ENCODE peak calls at places on chromosome 13, in nine cellular contexts. P is lower leg skin, L is uterus, Y is progenitor cell of endocrine pancreas, Z is upper lobe of right lung, W is cardiac fibroblast, Q is IMR-90, I is tibial nerve, A is AG04450. H is an unnamed sample.

GRCh38 chr13:113211774-113212173 is 2.4 kb downstream of the CUL4A start:
- DNase-seq in Y (no peak), Q (no peak), Z (no peak), A (no peak), P (no peak), W (no peak), L (no peak), I (no peak), H (peak)

GRCh38 chr13:36919206-36919832 is 719 bp downstream of the SMAD9 start:
- DNase-seq in W (peak), Q (peak), I (peak), A (no peak), L (peak), P (no peak), Z (peak), Y (peak), H (peak)

GRCh38 chr13:110524484-110525254 is 36.9 kb downstream of the RAB20 start:
- DNase-seq in P (no peak), Z (peak), W (no peak), L (no peak), A (no peak), I (no peak), Y (no peak), Q (no peak), H (no peak)

GRCh38 chr13:73057284-73058025 is 1.4 kb upstream of the KLF5 start:
- DNase-seq in P (no peak), A (no peak), W (no peak), Q (no peak), I (no peak), Z (no peak), Y (no peak), L (no peak), H (no peak)

GRCh38 chr13:113930711-113931637 is 42.9 kb downstream of the C13orf46 start:
- DNase-seq in Y (no peak), L (peak), A (no peak), W (no peak), Z (peak), Q (no peak), P (no peak), I (no peak), H (no peak)

GRCh38 chr13:25371608-25372274 is at the start of gene ATP8A2:
- DNase-seq in I (no peak), Y (peak), Z (no peak), P (no peak), A (no peak), L (no peak), Q (no peak), W (no peak), H (no peak)

GRCh38 chr13:31116224-31116623 is 45.5 kb downstream of the HSPH1 start:
- DNase-seq in A (no peak), W (no peak), Y (no peak), Z (no peak), L (no peak), I (no peak), Q (no peak), P (no peak), H (no peak)

GRCh38 chr13:96181886-96182285 is 92.0 kb downstream of the HS6ST3 start:
- DNase-seq in Y (no peak), I (no peak), A (no peak), Z (no peak), P (no peak), Q (no peak), L (no peak), W (peak), H (no peak)

GRCh38 chr13:79548886-79549285 is 67.9 kb downstream of the NDFIP2 start:
- DNase-seq in I (no peak), A (no peak), W (peak), Q (peak), L (no peak), Y (no peak), P (no peak), Z (no peak), H (no peak)
- TF ChIP-seq CTCF in I (no peak), A (peak), W (peak), Q (peak), L (no peak), Y (peak), P (no peak), Z (peak), H (peak)

GRCh38 chr13:48648446-48648845 is 5.3 kb upstream of the CYSLTR2 start:
- DNase-seq in W (no peak), I (no peak), L (no peak), Z (no peak), A (no peak), Q (no peak), Y (no peak), P (no peak), H (no peak)

GRCh38 chr13:48646791-48647190 is 6.9 kb upstream of the CYSLTR2 start:
- DNase-seq in A (no peak), P (no peak), Z (no peak), L (no peak), Q (no peak), Y (no peak), W (no peak), I (no peak), H (no peak)

GRCh38 chr13:48645845-48646244 is 7.9 kb upstream of the CYSLTR2 start:
- DNase-seq in L (no peak), Y (no peak), I (no peak), P (no peak), Z (no peak), Q (no peak), A (no peak), W (no peak), H (no peak)

GRCh38 chr13:48644951-48645350 is 8.8 kb upstream of the CYSLTR2 start:
- DNase-seq in W (no peak), Q (no peak), L (no peak), A (no peak), P (no peak), Y (no peak), I (no peak), Z (no peak), H (no peak)

DNA sequence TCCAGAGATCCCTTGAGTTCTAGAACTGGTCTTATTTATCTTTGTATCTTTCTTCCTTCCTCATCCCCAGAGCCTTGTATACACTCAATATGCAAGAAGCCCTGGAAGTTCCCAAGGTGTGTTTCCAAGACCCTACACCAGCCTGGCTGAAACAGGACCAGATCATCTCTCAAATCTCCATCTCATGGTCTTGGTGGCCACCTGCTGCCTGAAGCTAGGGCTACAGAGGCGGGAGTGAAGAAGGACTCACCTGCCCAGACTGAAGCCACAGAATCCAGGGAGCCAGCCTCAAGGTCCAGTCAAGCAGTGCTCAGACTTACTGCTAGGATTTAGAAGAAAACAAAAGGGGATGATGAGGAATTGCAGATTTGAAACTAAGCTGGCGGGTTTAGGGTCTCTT is 6.1 kb upstream of the CYSLTR2 start:
- DNase-seq in W (no peak), Y (no peak), L (no peak), Q (no peak), P (no peak), Z (no peak), A (no peak), I (no peak), H (no peak)
- TF ChIP-seq CTCF in W (no peak), Y (peak), L (no peak), Q (no peak), P (no peak), Z (no peak), A (no peak), I (no peak), H (no peak)

GRCh38 chr13:59545007-59545406 is 618.7 kb downstream of the DIAPH3 start:
- DNase-seq in L (no peak), Y (no peak), I (no peak), Z (no peak), A (no peak), P (no peak), W (no peak), Q (no peak), H (no peak)

GRCh38 chr13:59546178-59546577 is 617.5 kb downstream of the DIAPH3 start:
- DNase-seq in Z (no peak), W (no peak), Q (no peak), P (no peak), A (no peak), L (no peak), I (no peak), Y (no peak), H (no peak)

GRCh38 chr13:59542303-59542702 is 621.4 kb downstream of the DIAPH3 start:
- DNase-seq in P (no peak), Z (no peak), Y (no peak), W (peak), L (no peak), Q (no peak), I (no peak), A (no peak), H (no peak)

GRCh38 chr13:59543418-59543817 is 620.3 kb downstream of the DIAPH3 start:
- DNase-seq in W (no peak), L (no peak), A (no peak), I (no peak), Z (no peak), Q (no peak), P (no peak), Y (no peak), H (no peak)

DNA sequence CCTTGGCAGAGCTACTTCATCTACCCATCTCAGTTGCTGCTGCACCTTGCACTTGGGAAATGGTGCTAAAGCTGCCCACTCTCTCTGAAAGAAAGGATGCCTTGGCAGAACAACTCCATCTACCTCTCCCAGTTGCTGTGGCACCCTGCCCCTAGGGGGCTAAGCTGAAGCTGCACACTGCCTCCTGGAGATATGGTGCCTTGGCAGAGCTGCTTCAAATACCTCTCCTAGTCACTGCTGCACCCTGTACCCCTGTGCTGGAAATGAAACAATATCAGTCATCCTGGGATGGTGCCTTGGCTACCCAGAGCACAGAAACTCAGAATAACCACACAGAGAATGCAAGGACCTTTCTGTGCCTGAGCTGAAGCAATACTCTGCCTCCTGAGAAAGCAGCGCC is 615.8 kb downstream of the DIAPH3 start:
- DNase-seq in L (no peak), Z (no peak), Y (no peak), Q (no peak), I (no peak), P (no peak), W (no peak), A (no peak), H (no peak)
- TF ChIP-seq CTCF in L (no peak), Z (no peak), Y (no peak), Q (no peak), I (no peak), P (no peak), W (no peak), A (no peak), H (no peak)

DNA sequence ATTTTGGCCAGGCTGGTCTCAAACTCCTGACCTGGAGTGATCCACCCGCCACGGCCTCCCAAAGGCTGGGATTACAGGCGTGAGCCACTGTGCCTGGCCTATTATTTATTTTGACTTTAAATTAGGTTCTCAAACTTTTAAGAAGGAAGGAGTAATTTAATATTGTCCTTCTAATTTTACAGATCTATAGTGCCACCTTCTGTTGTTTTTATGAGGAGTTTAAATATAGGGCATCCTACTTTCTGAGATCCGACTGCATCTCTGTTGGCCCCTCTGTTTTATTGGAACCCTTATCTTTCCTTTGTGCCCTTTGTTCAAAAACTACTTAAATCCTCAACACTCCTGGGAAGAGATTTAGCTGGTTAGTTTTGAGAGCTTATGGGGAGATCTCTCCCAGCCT is 25.4 kb upstream of the ZMYM5 start:
- DNase-seq in Y (no peak), I (no peak), A (no peak), P (no peak), Q (peak), Z (no peak), W (peak), L (no peak), H (no peak)
- TF ChIP-seq CTCF in Y (no peak), I (no peak), A (peak), P (no peak), Q (peak), Z (peak), W (no peak), L (peak), H (no peak)

DNA sequence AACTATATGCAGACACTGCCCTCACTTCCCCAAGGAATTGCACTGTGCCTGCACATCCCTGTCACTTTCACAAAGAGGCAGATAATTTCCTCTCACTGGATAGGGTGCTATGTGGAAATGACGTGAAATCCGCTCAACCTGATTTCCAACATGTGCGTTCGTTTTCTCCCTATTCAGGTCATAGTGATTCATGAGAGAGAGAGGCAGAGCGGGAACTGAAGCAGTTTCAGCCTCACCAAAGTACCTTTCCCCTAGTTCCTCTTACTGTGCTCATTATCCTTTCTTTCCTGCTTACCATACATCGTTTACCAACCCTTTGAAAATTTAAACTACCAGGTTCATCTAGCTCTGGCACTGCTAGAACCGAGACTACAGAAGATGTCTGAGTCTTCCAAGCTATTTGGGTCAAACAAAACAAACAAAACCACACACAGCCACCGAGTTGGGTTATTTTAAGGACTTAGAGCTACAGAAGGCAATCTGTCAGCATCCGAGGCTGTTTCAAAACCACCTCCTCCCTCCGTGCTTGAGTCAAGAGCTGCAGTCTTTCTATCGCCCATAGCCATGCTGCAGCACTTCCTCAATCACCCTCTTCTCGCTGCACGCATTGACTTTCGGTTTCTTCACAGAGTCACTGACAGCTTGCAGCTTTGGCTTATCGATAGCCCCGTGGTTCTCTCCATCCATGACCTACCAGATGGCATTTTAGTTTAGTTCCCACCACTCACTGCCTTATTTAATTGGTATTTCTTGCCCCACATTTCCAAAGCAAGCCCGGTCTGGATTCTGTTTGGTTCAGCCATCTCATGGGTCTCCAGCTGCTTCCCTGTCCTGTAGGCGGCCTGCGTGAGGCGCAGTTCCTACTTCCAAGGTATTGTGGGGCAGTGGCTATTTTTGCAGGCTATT is 1395.8 kb downstream of the EFNB2 start:
- DNase-seq in Y (no peak), A (no peak), P (peak), Q (peak), Z (peak), L (no peak), W (peak), I (peak), H (no peak)
- TF ChIP-seq CTCF in Y (no peak), A (peak), P (no peak), Q (peak), Z (peak), L (no peak), W (peak), I (no peak), H (no peak)

DNA sequence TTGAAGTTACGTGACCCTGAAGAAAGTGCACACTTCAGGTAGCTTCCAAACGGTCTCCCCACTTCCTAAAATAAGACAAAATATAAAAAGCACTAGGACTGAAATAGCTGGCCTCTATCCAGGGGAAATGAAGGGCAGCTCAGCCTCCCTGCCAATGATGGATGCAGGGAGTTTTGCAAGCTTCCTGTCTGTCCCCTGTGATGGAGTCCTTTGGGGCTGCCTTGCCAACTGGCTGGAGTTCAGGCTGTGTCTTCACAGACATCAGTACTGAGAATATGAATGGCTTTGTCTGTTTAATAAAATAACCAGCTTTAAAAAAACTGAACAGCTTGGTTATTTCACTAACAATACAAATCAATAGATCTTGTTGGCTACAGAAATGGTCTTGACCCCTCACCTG is 101.4 kb upstream of the GPR12 start:
- DNase-seq in A (no peak), Q (no peak), I (no peak), P (no peak), Z (no peak), W (no peak), L (no peak), Y (no peak), H (no peak)
- TF ChIP-seq CTCF in A (no peak), Q (no peak), I (no peak), P (no peak), Z (no peak), W (no peak), L (no peak), Y (no peak), H (no peak)

GRCh38 chr13:29802621-29803020 is 47.8 kb downstream of the UBL3 start:
- DNase-seq in A (no peak), W (peak), P (no peak), Q (peak), I (no peak), Z (no peak), Y (no peak), L (no peak), H (no peak)

GRCh38 chr13:29803221-29803620 is 47.2 kb downstream of the UBL3 start:
- DNase-seq in P (no peak), L (no peak), I (no peak), A (no peak), W (no peak), Q (no peak), Y (no peak), Z (no peak), H (no peak)

GRCh38 chr13:29800687-29801086 is 49.7 kb downstream of the UBL3 start:
- DNase-seq in W (no peak), P (no peak), Y (no peak), A (no peak), Q (no peak), I (no peak), Z (no peak), L (no peak), H (no peak)

GRCh38 chr13:29801102-29801501 is 49.3 kb downstream of the UBL3 start:
- DNase-seq in W (no peak), L (no peak), A (no peak), I (no peak), Z (no peak), Q (no peak), P (no peak), Y (no peak), H (no peak)

GRCh38 chr13:29801737-29802305 is 48.6 kb downstream of the UBL3 start:
- DNase-seq in I (no peak), W (peak), A (no peak), Y (no peak), Q (peak), L (no peak), Z (peak), P (no peak), H (no peak)
- TF ChIP-seq CTCF in I (no peak), W (no peak), A (peak), Y (no peak), Q (no peak), L (no peak), Z (no peak), P (no peak), H (no peak)

DNA sequence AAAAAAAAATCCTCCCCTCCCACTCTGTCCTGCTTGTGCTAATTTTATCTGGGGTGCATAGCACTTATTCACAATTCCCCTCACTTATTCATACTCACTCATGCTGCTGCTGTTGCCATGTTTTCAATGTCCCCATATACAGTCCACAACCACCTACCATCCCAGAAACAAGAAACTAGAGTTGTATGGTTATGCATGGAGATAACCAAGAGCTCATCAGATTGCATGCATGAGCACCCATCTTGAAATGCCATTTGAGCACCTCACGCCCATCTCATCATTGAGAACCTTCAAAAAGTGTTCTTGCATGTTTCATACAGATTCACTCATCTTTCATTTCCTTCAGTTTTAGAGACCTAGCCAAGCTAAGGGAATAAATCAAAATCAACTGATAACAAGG is 15.1 kb upstream of the N4BP2L2 start:
- DNase-seq in A (no peak), L (no peak), I (no peak), Z (no peak), Y (no peak), Q (no peak), W (no peak), P (no peak), H (no peak)
- TF ChIP-seq CTCF in A (no peak), L (no peak), I (no peak), Z (no peak), Y (no peak), Q (no peak), W (no peak), P (no peak), H (no peak)

DNA sequence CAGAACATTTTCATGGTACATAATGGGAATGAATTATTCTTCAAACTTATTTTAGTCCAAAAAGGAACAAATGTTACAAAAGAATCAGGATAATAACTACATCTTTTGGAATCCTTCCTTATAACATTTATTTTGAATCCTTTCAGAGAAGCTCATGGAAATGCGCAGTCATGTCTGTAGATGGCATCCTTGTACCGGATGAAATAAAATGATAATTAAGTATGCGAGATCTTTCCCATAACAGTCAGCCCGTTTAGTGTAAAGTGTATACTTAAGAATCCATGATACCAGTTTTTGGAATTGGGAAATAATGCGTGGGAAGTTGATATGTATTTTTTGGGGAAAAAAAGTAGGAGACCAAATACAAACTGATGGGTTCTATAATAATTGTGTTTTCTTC is 418.8 kb downstream of the GPC5 start:
- DNase-seq in Z (no peak), P (no peak), W (peak), Y (no peak), I (no peak), Q (peak), A (no peak), L (no peak), H (no peak)
- TF ChIP-seq CTCF in Z (peak), P (no peak), W (no peak), Y (no peak), I (peak), Q (peak), A (peak), L (no peak), H (no peak)